ENCODE peak calls at places on chromosomes 6 and 20, in ten cellular contexts. One of them, this sample, is unnamed.

GRCh38 chr6:42315991-42316378 is 98.3 kb upstream of the MRPS10 start:
- DNase-seq in cardiac fibroblast: peak
- DNase-seq in stomach: no peak
- DNase-seq in epithelial cell of esophagus: peak
- DNase-seq in colonic mucosa: peak
- DNase-seq in lower lobe of right lung: no peak
- DNase-seq in brain microvascular endothelial cell: peak
- DNase-seq in uterus: peak
- DNase-seq in fibroblast of lung: peak
- DNase-seq in CD8-positive, alpha-beta T cell: no peak
- DNase-seq in this sample: peak

GRCh38 chr20:8640461-8640860 is 428.4 kb upstream of the PLCB4 start:
- DNase-seq in cardiac fibroblast: no peak
- DNase-seq in stomach: no peak
- DNase-seq in epithelial cell of esophagus: no peak
- DNase-seq in colonic mucosa: no peak
- DNase-seq in lower lobe of right lung: no peak
- DNase-seq in brain microvascular endothelial cell: no peak
- DNase-seq in uterus: no peak
- DNase-seq in fibroblast of lung: no peak
- DNase-seq in CD8-positive, alpha-beta T cell: no peak
- DNase-seq in this sample: no peak

GRCh38 chr6:23477576-23477975 is 648.4 kb upstream of the NRSN1 start:
- DNase-seq in cardiac fibroblast: no peak
- DNase-seq in stomach: no peak
- DNase-seq in epithelial cell of esophagus: no peak
- DNase-seq in colonic mucosa: no peak
- DNase-seq in lower lobe of right lung: no peak
- DNase-seq in brain microvascular endothelial cell: no peak
- DNase-seq in uterus: no peak
- DNase-seq in fibroblast of lung: peak
- DNase-seq in CD8-positive, alpha-beta T cell: no peak
- DNase-seq in this sample: peak

GRCh38 chr6:110552901-110553641 is 76.7 kb upstream of the SLC22A16 start:
- DNase-seq in cardiac fibroblast: no peak
- DNase-seq in stomach: no peak
- DNase-seq in epithelial cell of esophagus: no peak
- DNase-seq in colonic mucosa: no peak
- DNase-seq in lower lobe of right lung: no peak
- DNase-seq in brain microvascular endothelial cell: no peak
- DNase-seq in uterus: no peak
- DNase-seq in fibroblast of lung: no peak
- DNase-seq in CD8-positive, alpha-beta T cell: no peak
- DNase-seq in this sample: no peak

GRCh38 chr6:49668083-49668511 is 31.5 kb upstream of the RHAG start:
- DNase-seq in cardiac fibroblast: no peak
- DNase-seq in stomach: no peak
- DNase-seq in epithelial cell of esophagus: no peak
- DNase-seq in colonic mucosa: no peak
- DNase-seq in lower lobe of right lung: no peak
- DNase-seq in brain microvascular endothelial cell: no peak
- DNase-seq in uterus: no peak
- DNase-seq in fibroblast of lung: no peak
- DNase-seq in CD8-positive, alpha-beta T cell: no peak
- DNase-seq in this sample: no peak

GRCh38 chr6:139452176-139452876 is 77.9 kb upstream of the CITED2 start:
- DNase-seq in cardiac fibroblast: peak
- DNase-seq in stomach: no peak
- DNase-seq in epithelial cell of esophagus: peak
- DNase-seq in colonic mucosa: no peak
- DNase-seq in lower lobe of right lung: no peak
- DNase-seq in brain microvascular endothelial cell: no peak
- DNase-seq in uterus: no peak
- DNase-seq in fibroblast of lung: peak
- DNase-seq in CD8-positive, alpha-beta T cell: no peak
- DNase-seq in this sample: no peak

GRCh38 chr6:51892339-51892738 is 195.1 kb downstream of the PKHD1 start:
- DNase-seq in cardiac fibroblast: no peak
- DNase-seq in stomach: no peak
- DNase-seq in epithelial cell of esophagus: no peak
- DNase-seq in colonic mucosa: no peak
- DNase-seq in lower lobe of right lung: no peak
- DNase-seq in brain microvascular endothelial cell: no peak
- DNase-seq in uterus: no peak
- DNase-seq in fibroblast of lung: no peak
- DNase-seq in CD8-positive, alpha-beta T cell: no peak
- DNase-seq in this sample: no peak

GRCh38 chr6:83467620-83468036 is 36.8 kb upstream of the ME1 start:
- DNase-seq in cardiac fibroblast: no peak
- DNase-seq in stomach: no peak
- DNase-seq in epithelial cell of esophagus: no peak
- DNase-seq in colonic mucosa: no peak
- DNase-seq in lower lobe of right lung: peak
- DNase-seq in brain microvascular endothelial cell: no peak
- DNase-seq in uterus: no peak
- DNase-seq in fibroblast of lung: no peak
- DNase-seq in CD8-positive, alpha-beta T cell: no peak
- DNase-seq in this sample: no peak

GRCh38 chr6:165952514-165952913 is 215.1 kb downstream of the TBXT start:
- DNase-seq in cardiac fibroblast: no peak
- DNase-seq in stomach: no peak
- DNase-seq in epithelial cell of esophagus: no peak
- DNase-seq in colonic mucosa: no peak
- DNase-seq in lower lobe of right lung: no peak
- DNase-seq in brain microvascular endothelial cell: no peak
- DNase-seq in uterus: no peak
- DNase-seq in fibroblast of lung: no peak
- DNase-seq in CD8-positive, alpha-beta T cell: no peak
- DNase-seq in this sample: peak

DNA sequence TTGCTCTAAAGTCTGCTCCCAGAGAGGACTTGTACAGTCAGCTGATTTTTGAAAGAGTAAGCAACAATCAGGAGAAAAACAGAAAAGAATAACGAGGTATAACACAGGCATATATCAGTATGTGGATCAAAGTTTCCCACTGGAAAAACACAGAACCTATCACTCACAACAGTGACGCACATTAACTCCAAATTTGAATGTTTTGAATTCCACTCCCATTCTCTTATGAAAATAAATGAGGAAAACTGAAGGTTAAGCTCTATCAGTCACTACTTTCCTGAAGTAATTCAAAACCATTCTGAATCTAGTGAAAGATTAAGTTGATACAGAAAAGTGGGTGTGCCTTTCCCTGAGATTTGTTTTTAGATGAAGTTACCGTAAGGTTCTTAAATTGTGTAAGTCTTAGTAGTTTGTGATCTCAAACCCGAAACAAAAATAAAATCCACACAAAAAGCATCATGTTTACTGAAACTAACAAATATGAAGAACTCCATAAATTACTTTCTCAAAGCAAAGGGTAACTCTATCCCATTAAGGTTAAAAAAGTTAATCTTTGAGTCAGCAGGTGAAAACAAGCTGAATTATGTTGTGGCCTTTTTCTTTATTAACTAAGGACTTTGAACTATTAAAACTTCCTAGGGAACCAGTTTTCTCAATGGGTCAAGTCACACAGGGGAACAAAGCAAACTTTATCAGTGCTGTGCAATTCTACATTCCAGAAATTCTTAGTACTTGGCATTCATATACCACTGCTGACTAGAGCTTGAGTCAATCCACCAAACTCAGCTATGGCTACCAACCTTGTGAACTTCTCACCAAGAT is 115.7 kb downstream of the OGFRL1 start:
- DNase-seq in cardiac fibroblast: peak
- DNase-seq in stomach: no peak
- DNase-seq in epithelial cell of esophagus: peak
- DNase-seq in colonic mucosa: no peak
- DNase-seq in lower lobe of right lung: no peak
- DNase-seq in brain microvascular endothelial cell: peak
- DNase-seq in uterus: no peak
- DNase-seq in fibroblast of lung: peak
- DNase-seq in CD8-positive, alpha-beta T cell: no peak
- DNase-seq in this sample: peak
- H3K4me3 ChIP-seq in cardiac fibroblast: no peak
- H3K4me3 ChIP-seq in stomach: peak
- H3K4me3 ChIP-seq in epithelial cell of esophagus: no peak
- H3K4me3 ChIP-seq in colonic mucosa: no peak
- H3K4me3 ChIP-seq in lower lobe of right lung: no peak
- H3K4me3 ChIP-seq in brain microvascular endothelial cell: peak
- H3K4me3 ChIP-seq in uterus: no peak
- H3K4me3 ChIP-seq in fibroblast of lung: no peak
- H3K4me3 ChIP-seq in CD8-positive, alpha-beta T cell: no peak
- H3K4me3 ChIP-seq in this sample: no peak

DNA sequence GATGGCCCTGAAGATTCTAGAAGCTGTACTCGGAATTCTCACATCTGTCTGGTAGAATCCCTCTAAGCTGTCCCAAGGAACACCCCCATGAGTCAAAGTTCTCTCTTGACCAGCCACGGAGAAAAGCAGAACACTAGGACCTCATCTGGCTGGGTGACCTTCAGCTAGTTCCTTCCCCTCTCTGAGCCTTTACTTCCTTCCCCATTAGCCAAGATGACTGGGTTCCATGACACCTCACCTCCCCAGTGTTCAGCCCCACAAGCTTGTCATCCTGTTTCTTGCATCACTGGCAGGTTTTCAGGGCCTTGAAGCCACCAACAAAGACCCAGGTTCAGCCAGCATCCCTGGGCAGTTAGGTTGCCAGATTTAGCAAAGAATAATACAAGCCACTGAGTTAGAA is 47.8 kb downstream of the MAFB start:
- DNase-seq in cardiac fibroblast: no peak
- DNase-seq in stomach: no peak
- DNase-seq in epithelial cell of esophagus: no peak
- DNase-seq in colonic mucosa: no peak
- DNase-seq in lower lobe of right lung: no peak
- DNase-seq in brain microvascular endothelial cell: no peak
- DNase-seq in uterus: no peak
- DNase-seq in fibroblast of lung: no peak
- DNase-seq in CD8-positive, alpha-beta T cell: no peak
- DNase-seq in this sample: no peak
- TF ChIP-seq CTCF in cardiac fibroblast: no peak
- TF ChIP-seq CTCF in stomach: no peak
- TF ChIP-seq CTCF in epithelial cell of esophagus: no peak
- TF ChIP-seq CTCF in colonic mucosa: no peak
- TF ChIP-seq CTCF in lower lobe of right lung: no peak
- TF ChIP-seq CTCF in brain microvascular endothelial cell: no peak
- TF ChIP-seq CTCF in uterus: no peak
- TF ChIP-seq CTCF in fibroblast of lung: no peak
- TF ChIP-seq CTCF in CD8-positive, alpha-beta T cell: no peak
- TF ChIP-seq CTCF in this sample: no peak

GRCh38 chr20:47062226-47062880 is 167.7 kb downstream of the EYA2 start:
- DNase-seq in cardiac fibroblast: no peak
- DNase-seq in stomach: no peak
- DNase-seq in epithelial cell of esophagus: no peak
- DNase-seq in colonic mucosa: no peak
- DNase-seq in lower lobe of right lung: no peak
- DNase-seq in brain microvascular endothelial cell: no peak
- DNase-seq in uterus: no peak
- DNase-seq in fibroblast of lung: no peak
- DNase-seq in CD8-positive, alpha-beta T cell: no peak
- DNase-seq in this sample: no peak
- H3K4me3 ChIP-seq in cardiac fibroblast: no peak
- H3K4me3 ChIP-seq in stomach: no peak
- H3K4me3 ChIP-seq in epithelial cell of esophagus: no peak
- H3K4me3 ChIP-seq in colonic mucosa: no peak
- H3K4me3 ChIP-seq in lower lobe of right lung: no peak
- H3K4me3 ChIP-seq in brain microvascular endothelial cell: no peak
- H3K4me3 ChIP-seq in uterus: no peak
- H3K4me3 ChIP-seq in fibroblast of lung: no peak
- H3K4me3 ChIP-seq in CD8-positive, alpha-beta T cell: no peak
- H3K4me3 ChIP-seq in this sample: no peak

GRCh38 chr6:120274547-120274946 is 925.0 kb upstream of the MAN1A1 start:
- DNase-seq in cardiac fibroblast: no peak
- DNase-seq in stomach: no peak
- DNase-seq in epithelial cell of esophagus: no peak
- DNase-seq in colonic mucosa: no peak
- DNase-seq in lower lobe of right lung: no peak
- DNase-seq in brain microvascular endothelial cell: no peak
- DNase-seq in uterus: no peak
- DNase-seq in fibroblast of lung: no peak
- DNase-seq in CD8-positive, alpha-beta T cell: no peak
- DNase-seq in this sample: no peak
- TF ChIP-seq CTCF in cardiac fibroblast: no peak
- TF ChIP-seq CTCF in stomach: no peak
- TF ChIP-seq CTCF in epithelial cell of esophagus: no peak
- TF ChIP-seq CTCF in colonic mucosa: no peak
- TF ChIP-seq CTCF in lower lobe of right lung: no peak
- TF ChIP-seq CTCF in brain microvascular endothelial cell: no peak
- TF ChIP-seq CTCF in uterus: no peak
- TF ChIP-seq CTCF in fibroblast of lung: no peak
- TF ChIP-seq CTCF in CD8-positive, alpha-beta T cell: no peak
- TF ChIP-seq CTCF in this sample: no peak

DNA sequence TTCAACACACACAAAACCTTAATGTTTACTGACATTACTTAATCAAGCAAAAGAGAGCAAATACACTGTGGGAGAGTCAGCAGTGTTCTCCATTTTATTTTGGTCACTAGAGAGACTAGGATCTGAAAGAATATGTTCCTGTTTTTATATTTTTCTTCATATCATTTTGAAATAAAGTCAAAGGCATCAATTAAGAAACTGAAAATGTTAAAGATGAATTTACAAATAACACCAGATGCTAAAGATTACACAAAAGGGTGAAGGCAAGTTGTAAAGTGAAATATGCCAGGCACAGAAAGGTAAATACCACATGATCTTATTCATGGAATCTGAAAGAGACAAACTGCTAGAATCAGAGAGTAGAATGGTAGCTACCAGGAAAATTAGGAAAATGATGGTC is 60.3 kb upstream of the FABP7 start:
- DNase-seq in cardiac fibroblast: no peak
- DNase-seq in stomach: no peak
- DNase-seq in epithelial cell of esophagus: no peak
- DNase-seq in colonic mucosa: no peak
- DNase-seq in lower lobe of right lung: no peak
- DNase-seq in brain microvascular endothelial cell: no peak
- DNase-seq in uterus: no peak
- DNase-seq in fibroblast of lung: no peak
- DNase-seq in CD8-positive, alpha-beta T cell: no peak
- DNase-seq in this sample: no peak
- H3K4me3 ChIP-seq in cardiac fibroblast: no peak
- H3K4me3 ChIP-seq in stomach: no peak
- H3K4me3 ChIP-seq in epithelial cell of esophagus: no peak
- H3K4me3 ChIP-seq in colonic mucosa: no peak
- H3K4me3 ChIP-seq in lower lobe of right lung: no peak
- H3K4me3 ChIP-seq in brain microvascular endothelial cell: no peak
- H3K4me3 ChIP-seq in uterus: no peak
- H3K4me3 ChIP-seq in fibroblast of lung: no peak
- H3K4me3 ChIP-seq in CD8-positive, alpha-beta T cell: no peak
- H3K4me3 ChIP-seq in this sample: no peak

GRCh38 chr20:48448601-48449384 is 379.0 kb downstream of the PREX1 start:
- DNase-seq in cardiac fibroblast: no peak
- DNase-seq in stomach: no peak
- DNase-seq in epithelial cell of esophagus: no peak
- DNase-seq in colonic mucosa: no peak
- DNase-seq in lower lobe of right lung: no peak
- DNase-seq in brain microvascular endothelial cell: no peak
- DNase-seq in uterus: no peak
- DNase-seq in fibroblast of lung: no peak
- DNase-seq in CD8-positive, alpha-beta T cell: no peak
- DNase-seq in this sample: no peak
- TF ChIP-seq CTCF in cardiac fibroblast: no peak
- TF ChIP-seq CTCF in stomach: no peak
- TF ChIP-seq CTCF in epithelial cell of esophagus: no peak
- TF ChIP-seq CTCF in colonic mucosa: no peak
- TF ChIP-seq CTCF in lower lobe of right lung: no peak
- TF ChIP-seq CTCF in brain microvascular endothelial cell: no peak
- TF ChIP-seq CTCF in uterus: no peak
- TF ChIP-seq CTCF in fibroblast of lung: no peak
- TF ChIP-seq CTCF in CD8-positive, alpha-beta T cell: no peak
- TF ChIP-seq CTCF in this sample: no peak

This sample was measured in fibroblast of villous mesenchyme.